ENCODE peak calls at places on chromosomes 1 and 21, in eight cellular contexts. J, W, I, S, B, Y, N and X are unnamed samples.

GRCh38 chr1:236167578-236167977 is 25.2 kb downstream of the GPR137B start:
- DNase-seq in J (no peak), W (peak), I (no peak), S (no peak), B (no peak), Y (no peak), N (no peak), X (no peak)

GRCh38 chr1:209552406-209553264 is 30.9 kb upstream of the CAMK1G start:
- DNase-seq in J (no peak), W (no peak), I (no peak), S (no peak), B (peak), Y (no peak), N (no peak), X (no peak)

GRCh38 chr1:228802386-228803221 is 67.3 kb downstream of the RHOU start:
- DNase-seq in J (no peak), W (peak), I (no peak), S (no peak), B (peak), Y (no peak), N (no peak), X (no peak)

GRCh38 chr1:179786815-179787736 is 44.0 kb downstream of the FAM163A start:
- DNase-seq in J (no peak), W (no peak), I (no peak), S (no peak), B (no peak), Y (no peak), N (peak), X (no peak)

GRCh38 chr1:245311887-245312286 is 157.1 kb downstream of the KIF26B start:
- DNase-seq in J (no peak), W (no peak), I (no peak), S (no peak), B (no peak), Y (no peak), N (no peak), X (no peak)

GRCh38 chr1:6317101-6317760 is 56.3 kb upstream of the GPR153 start:
- DNase-seq in J (no peak), W (no peak), I (peak), S (no peak), B (peak), Y (no peak), N (no peak), X (peak)

GRCh38 chr1:190168893-190169292 is 308.8 kb downstream of the BRINP3 start:
- DNase-seq in J (no peak), W (no peak), I (peak), S (no peak), B (no peak), Y (no peak), N (no peak), X (no peak)

GRCh38 chr1:9292361-9293240 is at the start of gene SPSB1:
- DNase-seq in J (peak), W (peak), I (peak), S (peak), B (peak), Y (peak), N (peak), X (peak)

GRCh38 chr1:41633764-41634163 is 149.3 kb upstream of the EDN2 start:
- DNase-seq in J (no peak), W (no peak), I (peak), S (no peak), B (peak), Y (no peak), N (no peak), X (peak)

GRCh38 chr1:94125551-94126514 is 4.9 kb upstream of the ABCA4 start:
- DNase-seq in J (no peak), W (no peak), I (no peak), S (no peak), B (no peak), Y (no peak), N (no peak), X (no peak)

GRCh38 chr1:37043101-37043500 is 8.8 kb upstream of the GRIK3 start:
- DNase-seq in J (no peak), W (no peak), I (no peak), S (no peak), B (no peak), Y (no peak), N (no peak), X (no peak)

GRCh38 chr1:160646192-160646591 is 652 bp downstream of the SLAMF1 start:
- DNase-seq in J (no peak), W (no peak), I (no peak), S (no peak), B (no peak), Y (no peak), N (no peak), X (no peak)

GRCh38 chr1:108685524-108685923 is 6.6 kb upstream of the PRPF38B start:
- DNase-seq in J (no peak), W (no peak), I (no peak), S (no peak), B (no peak), Y (no peak), N (no peak), X (no peak)

GRCh38 chr1:200118779-200119505 is 91.4 kb downstream of the NR5A2 start:
- DNase-seq in J (no peak), W (no peak), I (no peak), S (no peak), B (no peak), Y (no peak), N (no peak), X (no peak)

GRCh38 chr21:32794643-32795042 is 23.1 kb upstream of the PAXBP1 start:
- DNase-seq in J (no peak), W (no peak), I (peak), S (no peak), B (no peak), Y (no peak), N (no peak), X (no peak)

GRCh38 chr1:228077565-228078330 is 4.8 kb upstream of the ARF1 start:
- DNase-seq in J (no peak), W (no peak), I (no peak), S (no peak), B (no peak), Y (no peak), N (no peak), X (no peak)

GRCh38 chr1:17348593-17349234 is 23.3 kb upstream of the PADI6 start:
- DNase-seq in J (no peak), W (no peak), I (no peak), S (no peak), B (no peak), Y (no peak), N (no peak), X (no peak)

GRCh38 chr1:219660666-219661463 is 48.0 kb upstream of the ZC3H11B start:
- DNase-seq in J (no peak), W (no peak), I (peak), S (peak), B (peak), Y (peak), N (peak), X (peak)

GRCh38 chr1:119554188-119554587 is 47.2 kb downstream of the HSD3B1 start:
- DNase-seq in J (no peak), W (no peak), I (peak), S (no peak), B (peak), Y (peak), N (peak), X (peak)

GRCh38 chr1:2546515-2547209 is 9.5 kb upstream of the TNFRSF14 start:
- DNase-seq in J (peak), W (peak), I (peak), S (peak), B (peak), Y (peak), N (peak), X (peak)

GRCh38 chr1:53293123-53293522 is 34.7 kb downstream of the LRP8 start:
- DNase-seq in J (no peak), W (no peak), I (no peak), S (no peak), B (peak), Y (no peak), N (no peak), X (no peak)

GRCh38 chr21:42003051-42003461 is 7.1 kb downstream of the ZBTB21 start:
- DNase-seq in J (no peak), W (no peak), I (peak), S (no peak), B (peak), Y (no peak), N (no peak), X (peak)

GRCh38 chr1:94955767-94956632 is 29.1 kb upstream of the CNN3 start:
- DNase-seq in J (no peak), W (no peak), I (peak), S (no peak), B (peak), Y (no peak), N (peak), X (no peak)

GRCh38 chr1:97094257-97094972 is 372.8 kb downstream of the PTBP2 start:
- DNase-seq in J (no peak), W (no peak), I (peak), S (peak), B (peak), Y (no peak), N (no peak), X (peak)

GRCh38 chr1:94852758-94853157 is 32.6 kb downstream of the SLC44A3 start:
- DNase-seq in J (no peak), W (no peak), I (no peak), S (no peak), B (peak), Y (no peak), N (no peak), X (no peak)

GRCh38 chr1:169363046-169363756 is 4.4 kb downstream of the NME7 start:
- DNase-seq in J (no peak), W (no peak), I (peak), S (peak), B (peak), Y (no peak), N (no peak), X (peak)

GRCh38 chr1:10818262-10819197 is 22.1 kb upstream of the CASZ1 start:
- DNase-seq in J (no peak), W (no peak), I (no peak), S (peak), B (no peak), Y (no peak), N (no peak), X (no peak)

GRCh38 chr1:10833630-10834557 is 37.4 kb upstream of the CASZ1 start:
- DNase-seq in J (no peak), W (no peak), I (no peak), S (no peak), B (peak), Y (no peak), N (no peak), X (peak)

DNA sequence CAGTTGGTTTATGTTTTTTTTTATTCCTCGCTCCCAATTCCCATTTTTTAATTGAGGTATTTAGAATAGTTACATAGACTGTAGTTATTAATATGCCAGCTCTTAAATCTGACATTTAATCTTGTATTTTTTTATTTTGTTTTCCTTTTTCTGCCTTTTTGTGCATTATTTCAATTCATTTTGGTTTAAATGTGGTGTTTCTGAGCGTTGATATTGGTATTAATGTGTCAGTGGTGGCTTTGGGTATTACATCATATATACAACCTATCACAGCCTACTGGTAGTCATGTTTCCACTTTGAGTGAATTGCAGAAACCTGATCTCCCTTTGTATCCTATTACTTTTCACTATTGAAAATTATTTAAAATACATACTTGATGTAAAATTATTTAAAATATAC is 1027.3 kb downstream of the KCNT2 start:
- DNase-seq in J (no peak), W (no peak), I (no peak), S (peak), B (no peak), Y (no peak), N (no peak), X (no peak)
- TF ChIP-seq CTCF in J (no peak), W (no peak), I (peak), S (no peak), B (peak), Y (peak), N (no peak), X (peak)

DNA sequence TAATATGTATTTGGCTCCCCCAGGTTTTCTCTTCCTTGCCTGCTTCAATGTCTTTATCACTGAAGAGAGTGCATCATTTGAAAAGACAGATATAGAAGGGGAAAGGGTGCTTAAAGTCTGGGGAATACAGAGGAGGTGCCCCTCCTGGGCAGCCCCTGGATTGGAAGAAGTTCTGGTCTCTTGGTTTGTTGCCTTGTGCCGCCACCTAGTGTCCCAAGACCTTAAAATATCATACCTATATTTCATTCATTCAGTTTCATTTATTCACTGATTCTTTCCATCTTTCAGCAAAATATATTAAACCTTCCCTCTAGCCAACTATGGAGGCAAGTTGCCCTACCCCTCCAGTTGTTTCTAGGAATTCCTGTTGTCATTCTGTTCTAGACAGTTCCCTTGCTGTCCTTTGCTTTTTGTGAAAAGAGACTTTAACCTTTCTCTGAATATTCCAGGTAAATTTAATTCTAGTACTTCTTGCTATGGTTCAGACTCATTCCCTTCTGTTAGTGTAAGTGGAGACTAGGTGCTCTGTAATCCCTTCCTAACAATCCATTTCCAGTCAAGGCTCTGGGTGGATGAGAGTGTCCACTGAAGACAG is 56.1 kb downstream of the MEF2D start:
- DNase-seq in J (no peak), W (no peak), I (peak), S (no peak), B (peak), Y (no peak), N (peak), X (no peak)
- TF ChIP-seq CTCF in J (no peak), W (peak), I (peak), S (peak), B (peak), Y (no peak), N (peak), X (peak)

DNA sequence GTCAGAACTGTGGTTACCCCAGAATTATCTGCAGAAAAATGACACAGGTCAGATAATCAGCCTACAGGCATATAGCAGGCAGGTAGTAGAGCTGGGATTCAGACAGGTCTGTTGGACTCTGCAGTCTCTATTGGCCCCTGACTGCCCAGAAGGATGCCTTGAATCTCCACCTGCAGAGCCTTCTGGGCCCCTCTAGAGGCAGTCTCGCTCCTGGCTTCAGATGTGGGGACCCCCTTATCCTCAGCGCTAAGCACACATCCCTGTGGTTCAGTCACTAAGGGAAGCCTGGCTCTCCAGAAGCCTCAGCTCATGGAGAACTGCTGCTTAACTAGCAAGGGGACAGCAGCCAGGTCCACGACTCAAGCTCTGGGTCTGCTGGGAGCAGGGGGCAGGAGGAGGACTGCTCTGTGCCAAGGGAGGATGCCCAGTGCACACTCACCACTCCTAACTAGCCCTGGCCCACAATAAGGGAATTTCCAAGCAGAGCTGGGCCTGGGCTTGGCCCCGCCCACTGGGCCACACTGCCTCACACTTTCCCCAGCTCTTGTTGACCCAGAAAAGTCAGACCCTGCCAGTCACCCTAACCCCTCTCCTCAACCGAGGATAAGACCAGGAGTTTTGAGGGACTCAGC is 18.9 kb downstream of the SLC9A1 start:
- DNase-seq in J (no peak), W (no peak), I (no peak), S (no peak), B (no peak), Y (no peak), N (no peak), X (no peak)
- TF ChIP-seq CTCF in J (no peak), W (no peak), I (no peak), S (no peak), B (no peak), Y (no peak), N (no peak), X (no peak)

DNA sequence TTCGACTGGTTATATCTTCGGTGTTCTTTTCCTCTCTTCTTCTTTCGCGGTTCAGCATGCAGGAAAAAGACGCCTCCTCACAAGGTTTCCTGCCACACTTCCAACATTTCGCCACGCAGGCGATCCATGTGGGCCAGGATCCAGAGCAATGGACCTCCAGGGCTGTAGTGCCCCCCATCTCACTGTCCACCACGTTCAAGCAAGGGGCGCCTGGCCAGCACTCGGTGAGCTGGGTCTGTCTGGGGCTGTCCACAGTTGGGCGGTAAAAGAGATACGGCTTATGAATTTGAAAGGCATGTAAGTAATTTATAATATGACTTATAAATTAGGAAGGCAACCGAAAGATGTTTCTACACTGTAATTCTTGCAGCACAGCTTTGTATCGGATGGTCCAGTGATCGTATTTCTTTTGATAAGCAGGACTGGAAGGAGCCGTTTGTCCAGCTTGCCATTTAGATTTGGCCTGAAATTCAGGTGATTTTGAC is 334 bp downstream of the CTH start:
- DNase-seq in J (no peak), W (no peak), I (peak), S (peak), B (no peak), Y (no peak), N (no peak), X (peak)
- TF ChIP-seq CTCF in J (no peak), W (no peak), I (no peak), S (no peak), B (no peak), Y (no peak), N (no peak), X (no peak)

GRCh38 chr1:55827350-55827749 is 612.2 kb upstream of the USP24 start:
- DNase-seq in J (no peak), W (no peak), I (peak), S (no peak), B (peak), Y (no peak), N (no peak), X (peak)

GRCh38 chr1:55822896-55823295 is 607.7 kb upstream of the USP24 start:
- DNase-seq in J (no peak), W (no peak), I (no peak), S (no peak), B (no peak), Y (no peak), N (no peak), X (no peak)

GRCh38 chr1:55826413-55827080 is 611.4 kb upstream of the USP24 start:
- DNase-seq in J (no peak), W (no peak), I (no peak), S (no peak), B (peak), Y (no peak), N (no peak), X (no peak)

GRCh38 chr1:55825486-55825885 is 610.3 kb upstream of the USP24 start:
- DNase-seq in J (no peak), W (no peak), I (no peak), S (no peak), B (no peak), Y (no peak), N (no peak), X (no peak)

DNA sequence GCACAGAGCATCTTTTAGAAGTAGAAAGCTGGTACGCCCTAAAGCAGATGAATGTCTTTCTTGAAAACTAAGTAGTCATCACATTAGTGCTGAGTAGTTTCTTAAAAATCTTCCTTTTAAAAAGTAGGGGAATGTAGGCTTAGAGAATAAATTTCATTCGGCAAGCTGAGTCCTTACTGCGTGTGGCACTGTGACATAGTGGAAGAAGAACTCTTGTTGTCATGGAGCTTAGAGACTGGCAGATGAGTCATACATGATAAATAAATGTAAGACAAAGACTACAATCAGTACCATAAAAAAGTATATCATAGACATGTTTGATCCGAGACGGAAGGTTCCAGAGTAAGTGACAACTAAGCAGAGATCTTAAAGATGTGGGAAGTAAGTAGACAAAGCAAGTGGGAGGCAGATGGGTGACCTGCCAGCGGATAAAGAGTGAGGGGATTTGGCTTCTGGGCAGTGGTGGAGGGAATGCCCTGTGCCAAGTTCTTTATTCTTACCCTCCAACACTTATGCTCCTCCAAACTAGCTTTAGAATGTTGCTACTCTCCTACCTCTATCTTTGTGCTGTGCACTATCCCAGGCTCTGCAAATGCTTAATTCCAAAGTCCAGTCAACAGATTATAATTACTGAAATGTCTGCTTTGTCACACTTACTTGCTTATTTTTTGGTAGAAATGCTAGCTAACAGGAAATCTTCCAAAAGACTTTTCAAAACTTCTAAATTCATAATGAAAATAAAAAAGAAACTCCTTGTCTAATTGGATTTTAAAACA is 608.5 kb upstream of the USP24 start:
- DNase-seq in J (no peak), W (no peak), I (peak), S (no peak), B (peak), Y (no peak), N (no peak), X (peak)
- TF ChIP-seq CTCF in J (no peak), W (no peak), I (no peak), S (no peak), B (no peak), Y (no peak), N (no peak), X (no peak)